ENCODE peak calls at places on chromosome 21, in eight cellular contexts. R is foreskin melanocyte, J is T-helper 1 cell, F is psoas muscle, L is sigmoid colon, G is type B pancreatic cell, I is head of caudate nucleus, O is NCI-H2029. N is an unnamed sample.

GRCh38 chr21:44930543-44930981 is 9.3 kb upstream of the SLX9 start:
- DNase-seq in F (peak), L (no peak), O (no peak), G (no peak), I (no peak), R (no peak), J (peak), N (no peak)

GRCh38 chr21:14116080-14116481 is 94.7 kb downstream of the LIPI start:
- DNase-seq in R (no peak), O (no peak), I (no peak), J (no peak), F (no peak), G (no peak), L (no peak), N (peak)

GRCh38 chr21:44525431-44526095 is 14.4 kb downstream of the KRTAP10-1 start:
- DNase-seq in R (no peak), L (peak), O (no peak), J (no peak), G (peak), F (peak), I (no peak), N (no peak)

GRCh38 chr21:44010429-44010828 is 1.7 kb upstream of the TRAPPC10 start:
- DNase-seq in R (no peak), I (no peak), F (no peak), L (no peak), G (no peak), J (no peak), O (no peak), N (no peak)

GRCh38 chr21:45551316-45551715 is 9.1 kb upstream of the SLC19A1 start:
- DNase-seq in F (peak), G (no peak), R (no peak), L (no peak), O (no peak), I (no peak), J (peak), N (no peak)

GRCh38 chr21:42663860-42664535 is 10.6 kb downstream of the PDE9A start:
- DNase-seq in I (peak), R (no peak), G (no peak), O (no peak), L (no peak), F (no peak), J (no peak), N (no peak)

GRCh38 chr21:35581640-35582039 is 478.7 kb downstream of the SETD4 start:
- DNase-seq in J (no peak), G (no peak), F (no peak), I (no peak), R (peak), L (no peak), O (no peak), N (no peak)

GRCh38 chr21:17818158-17819113 is 720 bp downstream of the C21orf91 start:
- DNase-seq in I (peak), L (peak), G (peak), J (peak), F (peak), R (no peak), O (no peak), N (no peak)

GRCh38 chr21:16514316-16514715 is 784.5 kb downstream of the USP25 start:
- DNase-seq in F (no peak), O (no peak), G (no peak), J (no peak), I (peak), R (peak), L (no peak), N (no peak)

GRCh38 chr21:28445081-28445830 is 547.4 kb downstream of the LTN1 start:
- DNase-seq in R (no peak), J (no peak), O (no peak), L (no peak), G (no peak), F (no peak), I (no peak), N (no peak)

GRCh38 chr21:36729301-36729970 is 30.5 kb downstream of the SIM2 start:
- DNase-seq in I (no peak), J (no peak), R (no peak), L (no peak), O (no peak), G (peak), F (no peak), N (no peak)

GRCh38 chr21:44463716-44464115 is 8.4 kb downstream of the LRRC3 start:
- DNase-seq in F (no peak), J (no peak), I (no peak), O (no peak), R (no peak), L (peak), G (peak), N (no peak)

GRCh38 chr21:18499761-18500376 is 96.3 kb upstream of the TMPRSS15 start:
- DNase-seq in O (no peak), J (peak), G (no peak), R (no peak), F (no peak), I (peak), L (no peak), N (no peak)

GRCh38 chr21:20276954-20277353 is 721.3 kb upstream of the NCAM2 start:
- DNase-seq in F (no peak), O (no peak), R (no peak), G (no peak), J (no peak), L (no peak), I (no peak), N (no peak)

GRCh38 chr21:33608559-33608958 is 20.1 kb upstream of the DONSON start:
- DNase-seq in I (no peak), L (no peak), J (no peak), O (no peak), F (no peak), G (no peak), R (peak), N (no peak)

GRCh38 chr21:31334648-31335121 is 9.4 kb downstream of the TIAM1 start:
- DNase-seq in L (no peak), O (peak), F (no peak), R (no peak), G (no peak), J (no peak), I (no peak), N (no peak)

GRCh38 chr21:27213328-27213727 is 246.4 kb upstream of the ADAMTS5 start:
- DNase-seq in J (no peak), F (no peak), G (no peak), R (no peak), O (no peak), I (no peak), L (no peak), N (no peak)

GRCh38 chr21:41506526-41507520 is 1.1 kb downstream of the TMPRSS2 start:
- DNase-seq in G (no peak), I (no peak), R (peak), L (no peak), O (no peak), F (no peak), J (no peak), N (no peak)

N was measured in esophagus muscularis mucosa.